ENCODE peak calls at places on chromosomes 2 and 18, in five cellular contexts. One of them, this sample, is unnamed.

GRCh38 chr2:140786585-140786984 is 1344.2 kb downstream of the LRP1B start:
- DNase-seq in right cardiac atrium: no peak
- DNase-seq in HCT116: no peak
- DNase-seq in astrocyte of the cerebellum: no peak
- DNase-seq in adrenal gland: no peak
- DNase-seq in this sample: no peak

GRCh38 chr2:71791501-71792135 is 338.3 kb downstream of the DYSF start:
- DNase-seq in right cardiac atrium: no peak
- DNase-seq in HCT116: no peak
- DNase-seq in astrocyte of the cerebellum: no peak
- DNase-seq in adrenal gland: no peak
- DNase-seq in this sample: no peak

GRCh38 chr2:108271691-108272253 is 16.9 kb upstream of the SULT1C2 start:
- DNase-seq in right cardiac atrium: no peak
- DNase-seq in HCT116: no peak
- DNase-seq in astrocyte of the cerebellum: no peak
- DNase-seq in adrenal gland: peak; percentile 21
- DNase-seq in this sample: peak; percentile 77

GRCh38 chr2:28004086-28004485 is 113.6 kb downstream of the BABAM2 start:
- DNase-seq in right cardiac atrium: no peak
- DNase-seq in HCT116: no peak
- DNase-seq in astrocyte of the cerebellum: peak; percentile 91
- DNase-seq in adrenal gland: no peak
- DNase-seq in this sample: no peak

GRCh38 chr2:52135235-52135634 is 1103.3 kb upstream of the NRXN1 start:
- DNase-seq in right cardiac atrium: no peak
- DNase-seq in HCT116: no peak
- DNase-seq in astrocyte of the cerebellum: no peak
- DNase-seq in adrenal gland: no peak
- DNase-seq in this sample: no peak

GRCh38 chr2:235768606-235769005 is 274.8 kb downstream of the AGAP1 start:
- DNase-seq in right cardiac atrium: no peak
- DNase-seq in HCT116: no peak
- DNase-seq in astrocyte of the cerebellum: no peak
- DNase-seq in adrenal gland: no peak
- DNase-seq in this sample: no peak

GRCh38 chr2:168969865-168970264 is 61.3 kb downstream of the ABCB11 start:
- DNase-seq in right cardiac atrium: no peak
- DNase-seq in HCT116: no peak
- DNase-seq in astrocyte of the cerebellum: no peak
- DNase-seq in adrenal gland: no peak
- DNase-seq in this sample: no peak

GRCh38 chr2:228433706-228434105 is 252.2 kb upstream of the SPHKAP start:
- DNase-seq in right cardiac atrium: no peak
- DNase-seq in HCT116: no peak
- DNase-seq in astrocyte of the cerebellum: no peak
- DNase-seq in adrenal gland: no peak
- DNase-seq in this sample: no peak

GRCh38 chr2:96546321-96546720 is 9.8 kb downstream of the ARID5A start:
- DNase-seq in right cardiac atrium: no peak
- DNase-seq in HCT116: no peak
- DNase-seq in astrocyte of the cerebellum: no peak
- DNase-seq in adrenal gland: no peak
- DNase-seq in this sample: no peak

GRCh38 chr2:27977623-27978312 is 87.2 kb downstream of the BABAM2 start:
- DNase-seq in right cardiac atrium: no peak
- DNase-seq in HCT116: peak; percentile 84
- DNase-seq in astrocyte of the cerebellum: peak; percentile 49
- DNase-seq in adrenal gland: peak; percentile 92
- DNase-seq in this sample: no peak

GRCh38 chr2:1641498-1641897 is 102.8 kb downstream of the PXDN start:
- DNase-seq in right cardiac atrium: no peak
- DNase-seq in HCT116: no peak
- DNase-seq in astrocyte of the cerebellum: no peak
- DNase-seq in adrenal gland: no peak
- DNase-seq in this sample: no peak

GRCh38 chr2:99403084-99403483 is 65.9 kb downstream of the EIF5B start:
- DNase-seq in right cardiac atrium: no peak
- DNase-seq in HCT116: no peak
- DNase-seq in astrocyte of the cerebellum: no peak
- DNase-seq in adrenal gland: no peak
- DNase-seq in this sample: no peak

DNA sequence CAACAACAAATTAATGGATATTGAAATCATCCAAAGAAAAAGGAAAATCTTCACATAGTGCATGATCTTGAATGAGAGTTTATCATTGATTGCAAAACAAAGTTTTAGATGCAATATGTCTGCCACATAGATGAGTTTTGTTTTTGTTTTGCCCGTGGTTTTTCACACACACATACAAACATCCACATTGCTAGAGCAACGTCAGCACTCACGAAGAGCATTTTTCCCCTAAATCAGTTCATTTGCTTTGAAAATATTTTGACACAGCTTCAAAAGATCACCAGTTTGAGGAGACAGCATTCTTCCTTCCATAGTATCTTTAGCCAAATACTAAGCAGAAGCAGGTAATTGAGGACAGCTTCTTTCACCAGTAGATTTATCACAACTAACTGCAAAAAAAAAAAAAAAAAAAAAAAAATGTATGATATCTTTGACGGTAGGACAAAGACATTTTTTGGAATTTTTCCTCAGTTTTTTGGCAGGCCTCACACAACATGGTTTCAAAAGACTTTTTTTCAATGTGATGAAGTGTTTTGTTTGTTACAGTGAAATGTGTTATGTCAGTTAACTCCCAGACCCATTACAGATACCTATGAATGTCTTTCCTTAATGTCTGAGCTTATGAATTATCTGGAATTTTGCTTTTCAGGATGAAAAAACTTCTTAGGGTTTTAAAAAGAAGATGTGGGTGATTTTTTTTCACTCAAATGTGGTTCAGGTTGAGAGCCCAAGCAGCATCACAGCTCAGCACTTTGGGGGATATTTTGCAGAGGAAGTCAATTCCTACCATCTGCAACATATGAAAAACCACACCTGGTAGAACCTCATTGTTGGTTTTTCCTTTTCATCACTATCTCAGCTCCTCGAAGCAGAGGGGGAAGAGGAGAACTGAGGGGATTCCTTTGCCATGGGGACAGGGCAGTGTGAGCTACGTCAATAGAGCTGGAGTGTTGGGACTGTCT is 31.6 kb downstream of the AOX1 start:
- DNase-seq in right cardiac atrium: no peak
- DNase-seq in HCT116: no peak
- DNase-seq in astrocyte of the cerebellum: no peak
- DNase-seq in adrenal gland: no peak
- DNase-seq in this sample: no peak
- H3K4me3 ChIP-seq in right cardiac atrium: no peak overlapping the region
- H3K4me3 ChIP-seq in HCT116: no peak overlapping the region
- H3K4me3 ChIP-seq in astrocyte of the cerebellum: no peak overlapping the region
- H3K4me3 ChIP-seq in adrenal gland: no peak overlapping the region
- H3K4me3 ChIP-seq in this sample: no peak overlapping the region

GRCh38 chr2:237486819-237487448 is at the start of gene MLPH:
- DNase-seq in right cardiac atrium: peak; percentile 38
- DNase-seq in HCT116: no peak
- DNase-seq in astrocyte of the cerebellum: no peak
- DNase-seq in adrenal gland: no peak
- DNase-seq in this sample: no peak
- H3K4me3 ChIP-seq in right cardiac atrium: peak within 1 kb of the TSS; percentile 34
- H3K4me3 ChIP-seq in HCT116: peak within 1 kb of the TSS; percentile 85
- H3K4me3 ChIP-seq in astrocyte of the cerebellum: peak within 1 kb of the TSS; percentile 90
- H3K4me3 ChIP-seq in adrenal gland: peak within 1 kb of the TSS; percentile 33
- H3K4me3 ChIP-seq in this sample: peak within 1 kb of the TSS; percentile 88

DNA sequence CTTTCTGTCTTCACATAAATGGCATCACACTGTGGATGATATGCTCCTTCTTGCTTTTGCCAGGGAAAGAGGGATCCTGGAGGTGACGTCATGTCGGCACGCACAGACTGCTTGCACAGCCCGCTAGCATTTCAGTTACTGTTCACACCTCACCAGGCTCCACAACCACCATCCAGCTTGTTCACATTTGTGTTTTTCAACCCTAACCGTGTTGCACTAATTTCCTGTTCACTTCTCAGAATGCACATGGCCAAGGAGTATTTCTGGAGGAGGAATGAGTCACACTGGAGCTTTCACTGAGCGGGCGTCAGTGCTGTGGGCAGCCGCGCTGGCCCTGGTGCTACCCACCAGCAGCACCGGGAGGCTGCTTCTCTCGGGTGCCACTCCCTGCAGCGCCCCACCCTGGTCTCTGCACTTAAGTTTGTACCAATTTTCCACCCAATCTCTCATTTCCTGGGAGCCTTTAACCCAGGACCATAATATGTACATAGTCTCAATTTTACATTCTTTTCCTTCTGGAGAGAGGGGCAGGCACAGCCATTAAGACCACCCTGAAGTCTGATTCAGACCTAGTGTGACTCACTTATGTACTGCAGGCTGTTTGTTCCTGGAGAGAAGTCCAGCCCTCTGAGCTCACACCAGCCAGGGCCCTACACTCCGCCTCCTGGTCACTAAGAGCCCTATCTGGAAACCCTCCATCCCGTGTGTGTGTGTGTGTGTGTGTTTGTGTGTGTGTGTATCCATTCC is 65.1 kb downstream of the MBP start:
- DNase-seq in right cardiac atrium: peak; percentile 69
- DNase-seq in HCT116: peak; percentile 75
- DNase-seq in astrocyte of the cerebellum: peak; percentile 76
- DNase-seq in adrenal gland: peak; percentile 35
- DNase-seq in this sample: no peak
- H3K4me3 ChIP-seq in right cardiac atrium: no peak overlapping the region
- H3K4me3 ChIP-seq in HCT116: no peak overlapping the region
- H3K4me3 ChIP-seq in astrocyte of the cerebellum: no peak overlapping the region
- H3K4me3 ChIP-seq in adrenal gland: no peak overlapping the region
- H3K4me3 ChIP-seq in this sample: no peak overlapping the region

DNA sequence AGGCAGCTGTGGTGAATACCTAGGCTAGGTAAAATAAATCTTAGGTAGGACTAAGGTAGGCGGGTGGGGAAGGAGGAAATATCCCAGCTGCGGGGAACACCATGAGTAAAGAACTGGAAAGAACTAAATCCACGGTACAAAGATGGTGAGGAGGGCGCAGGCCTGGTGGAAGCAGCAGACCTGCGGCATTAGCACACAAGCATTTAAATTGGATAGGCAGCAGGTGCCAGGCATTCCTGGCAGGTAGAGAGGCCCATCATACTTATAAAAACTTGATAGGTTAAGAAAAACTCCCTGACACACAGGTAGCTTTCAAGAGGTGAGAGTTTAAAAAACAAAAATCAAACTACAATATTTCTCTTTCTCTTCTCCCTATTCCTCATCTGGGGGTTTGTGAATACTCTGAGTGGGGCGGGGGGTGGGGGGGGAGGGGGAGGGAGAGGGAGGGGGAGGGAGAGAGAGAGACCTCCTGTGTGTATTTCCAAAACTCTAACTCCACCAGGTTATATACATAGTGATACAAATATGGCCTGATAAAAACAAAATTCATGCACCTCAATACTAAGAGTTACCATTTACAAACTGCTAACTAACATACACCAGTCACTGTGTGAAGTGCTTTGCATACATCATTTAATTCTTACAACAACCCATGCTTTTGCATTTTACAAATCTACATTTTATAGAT is 13.5 kb downstream of the AAK1 start:
- DNase-seq in right cardiac atrium: no peak
- DNase-seq in HCT116: no peak
- DNase-seq in astrocyte of the cerebellum: no peak
- DNase-seq in adrenal gland: no peak
- DNase-seq in this sample: no peak
- H3K4me3 ChIP-seq in right cardiac atrium: no peak overlapping the region
- H3K4me3 ChIP-seq in HCT116: no peak overlapping the region
- H3K4me3 ChIP-seq in astrocyte of the cerebellum: no peak overlapping the region
- H3K4me3 ChIP-seq in adrenal gland: no peak overlapping the region
- H3K4me3 ChIP-seq in this sample: no peak overlapping the region

GRCh38 chr2:112583497-112584133 is 794 bp upstream of the CHCHD5 start:
- DNase-seq in right cardiac atrium: no peak
- DNase-seq in HCT116: peak; percentile 59
- DNase-seq in astrocyte of the cerebellum: no peak
- DNase-seq in adrenal gland: no peak
- DNase-seq in this sample: no peak

GRCh38 chr2:112585873-112586477 is 1.6 kb downstream of the CHCHD5 start:
- DNase-seq in right cardiac atrium: no peak
- DNase-seq in HCT116: no peak
- DNase-seq in astrocyte of the cerebellum: no peak
- DNase-seq in adrenal gland: no peak
- DNase-seq in this sample: no peak

GRCh38 chr2:112584891-112585250 is 462 bp downstream of the CHCHD5 start:
- DNase-seq in right cardiac atrium: no peak
- DNase-seq in HCT116: no peak
- DNase-seq in astrocyte of the cerebellum: no peak
- DNase-seq in adrenal gland: no peak
- DNase-seq in this sample: no peak

GRCh38 chr2:112584134-112584890 is at the start of gene CHCHD5:
- DNase-seq in right cardiac atrium: peak; percentile 97
- DNase-seq in HCT116: peak; percentile 92
- DNase-seq in astrocyte of the cerebellum: peak; percentile 91
- DNase-seq in adrenal gland: peak; percentile 98
- DNase-seq in this sample: peak; percentile 84

GRCh38 chr2:112585400-112585799 is 991 bp downstream of the CHCHD5 start:
- DNase-seq in right cardiac atrium: no peak
- DNase-seq in HCT116: no peak
- DNase-seq in astrocyte of the cerebellum: no peak
- DNase-seq in adrenal gland: no peak
- DNase-seq in this sample: no peak
- H3K4me3 ChIP-seq in right cardiac atrium: peak overlapping the region; percentile 85
- H3K4me3 ChIP-seq in HCT116: peak overlapping the region; percentile 89
- H3K4me3 ChIP-seq in astrocyte of the cerebellum: peak overlapping the region; percentile 68
- H3K4me3 ChIP-seq in adrenal gland: peak overlapping the region; percentile 77
- H3K4me3 ChIP-seq in this sample: peak overlapping the region; percentile 82

GRCh38 chr2:208250401-208250800 is 4.5 kb downstream of the IDH1 start:
- DNase-seq in right cardiac atrium: no peak
- DNase-seq in HCT116: no peak
- DNase-seq in astrocyte of the cerebellum: no peak
- DNase-seq in adrenal gland: no peak
- DNase-seq in this sample: no peak
- H3K4me3 ChIP-seq in right cardiac atrium: no peak overlapping the region
- H3K4me3 ChIP-seq in HCT116: no peak overlapping the region
- H3K4me3 ChIP-seq in astrocyte of the cerebellum: no peak overlapping the region
- H3K4me3 ChIP-seq in adrenal gland: no peak overlapping the region
- H3K4me3 ChIP-seq in this sample: no peak overlapping the region

DNA sequence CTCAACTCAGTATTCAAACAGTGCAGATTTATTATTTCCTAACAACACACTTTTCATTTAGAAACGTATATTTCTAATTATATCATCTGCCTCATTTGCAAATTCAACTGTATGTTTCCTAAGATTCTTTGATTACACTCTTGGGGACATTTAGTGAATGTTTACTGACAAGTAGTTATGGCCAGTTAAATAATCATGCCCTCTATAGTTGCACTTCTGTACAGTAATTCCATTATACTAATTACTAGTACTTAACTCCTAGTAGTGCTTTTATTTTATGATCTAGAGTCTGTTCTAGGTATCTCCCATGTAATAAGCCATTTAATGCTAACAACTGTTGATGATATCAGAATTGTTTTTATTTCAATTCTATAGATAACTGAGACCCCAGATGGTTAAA is 357.9 kb downstream of the ERBB4 start:
- DNase-seq in right cardiac atrium: no peak
- DNase-seq in HCT116: no peak
- DNase-seq in astrocyte of the cerebellum: no peak
- DNase-seq in adrenal gland: no peak
- DNase-seq in this sample: no peak
- H3K4me3 ChIP-seq in right cardiac atrium: no peak overlapping the region
- H3K4me3 ChIP-seq in HCT116: no peak overlapping the region
- H3K4me3 ChIP-seq in astrocyte of the cerebellum: no peak overlapping the region
- H3K4me3 ChIP-seq in adrenal gland: no peak overlapping the region
- H3K4me3 ChIP-seq in this sample: no peak overlapping the region

GRCh38 chr18:22871809-22872525 is 61.2 kb upstream of the RBBP8 start:
- DNase-seq in right cardiac atrium: no peak
- DNase-seq in HCT116: no peak
- DNase-seq in astrocyte of the cerebellum: peak; percentile 93
- DNase-seq in adrenal gland: no peak
- DNase-seq in this sample: no peak
- H3K4me3 ChIP-seq in right cardiac atrium: no peak overlapping the region
- H3K4me3 ChIP-seq in HCT116: no peak overlapping the region
- H3K4me3 ChIP-seq in astrocyte of the cerebellum: no peak overlapping the region
- H3K4me3 ChIP-seq in adrenal gland: no peak overlapping the region
- H3K4me3 ChIP-seq in this sample: no peak overlapping the region